ENCODE peak calls at places on chromosomes 12 and 14, in four cellular contexts. P is esophagus squamous epithelium; J is cortex of kidney; S is activated CD4-positive, alpha-beta T cell treated with anti-CD3 and anti-CD28 coated beads for 48 hours. T is an unnamed sample.

GRCh38 chr14:51726166-51726899 is 74.6 kb downstream of the FRMD6 start:
- DNase-seq in P (no peak), J (no peak), S (no peak), T (no peak)

GRCh38 chr12:12032771-12033588 is 37.8 kb upstream of the BCL2L14 start:
- DNase-seq in P (peak), J (no peak), S (peak), T (peak)

GRCh38 chr12:26042645-26043044 is 82.2 kb downstream of the BHLHE41 start:
- DNase-seq in P (no peak), J (no peak), S (no peak), T (no peak)

GRCh38 chr12:18887368-18887767 is 149.4 kb downstream of the CAPZA3 start:
- DNase-seq in P (no peak), J (no peak), S (no peak), T (no peak)

GRCh38 chr12:4417471-4417870 is 28.1 kb downstream of the FGF6 start:
- DNase-seq in P (no peak), J (no peak), S (no peak), T (peak)

GRCh38 chr12:54612216-54612750 is 22.4 kb downstream of the LACRT start:
- DNase-seq in P (no peak), J (no peak), S (no peak), T (no peak)

GRCh38 chr12:127272864-127273263 is 994.1 kb upstream of the TMEM132C start:
- DNase-seq in P (no peak), J (no peak), S (no peak), T (no peak)

GRCh38 chr14:99189201-99189801 is 82.7 kb downstream of the BCL11B start:
- DNase-seq in P (no peak), J (no peak), S (peak), T (no peak)

GRCh38 chr14:95943699-95944098 is 67.1 kb downstream of the TUNAR start:
- DNase-seq in P (no peak), J (no peak), S (no peak), T (no peak)

GRCh38 chr12:43104524-43104923 is 447.5 kb downstream of the ADAMTS20 start:
- DNase-seq in P (no peak), J (no peak), S (no peak), T (no peak)

GRCh38 chr14:81414123-81414522 is 14.0 kb upstream of the STON2 start:
- DNase-seq in P (no peak), J (no peak), S (no peak), T (no peak)

GRCh38 chr14:69105326-69105725 is 47.6 kb downstream of the DCAF5 start:
- DNase-seq in P (no peak), J (no peak), S (no peak), T (no peak)

GRCh38 chr12:24851816-24852337 is 97.0 kb downstream of the BCAT1 start:
- DNase-seq in P (no peak), J (no peak), S (no peak), T (no peak)

GRCh38 chr12:7937867-7938506 is 2.0 kb upstream of the SLC2A3 start:
- DNase-seq in P (no peak), J (no peak), S (peak), T (no peak)

GRCh38 chr12:46944104-46944503 is 118.3 kb upstream of the SLC38A4 start:
- DNase-seq in P (no peak), J (no peak), S (no peak), T (no peak)

GRCh38 chr12:98591209-98591608 is 2.3 kb upstream of the SLC25A3 start:
- DNase-seq in P (no peak), J (no peak), S (no peak), T (no peak)

GRCh38 chr12:89461649-89462612 is 62.7 kb downstream of the GALNT4 start:
- DNase-seq in P (no peak), J (no peak), S (no peak), T (no peak)

GRCh38 chr12:112010415-112011344 is 2.3 kb downstream of the TMEM116 start:
- DNase-seq in P (no peak), J (no peak), S (no peak), T (no peak)

GRCh38 chr12:63994704-63995103 is 150.2 kb downstream of the SRGAP1 start:
- DNase-seq in P (no peak), J (no peak), S (no peak), T (no peak)

GRCh38 chr14:101058571-101058970 is 155.0 kb upstream of the RTL1 start:
- DNase-seq in P (no peak), J (no peak), S (no peak), T (no peak)

GRCh38 chr12:66708704-66709443 is 30.0 kb upstream of the GRIP1 start:
- DNase-seq in P (no peak), J (no peak), S (no peak), T (no peak)

GRCh38 chr12:78540621-78541336 is 323.8 kb upstream of the SYT1 start:
- DNase-seq in P (no peak), J (no peak), S (no peak), T (no peak)

GRCh38 chr12:49553512-49554088 is 14.3 kb downstream of the MCRS1 start:
- DNase-seq in P (no peak), J (no peak), S (no peak), T (no peak)

GRCh38 chr14:19949218-19949617 is 18.5 kb downstream of the OR4K1 start:
- DNase-seq in P (no peak), J (no peak), S (no peak), T (no peak)

GRCh38 chr14:74508292-74508731 is 14.7 kb downstream of the ISCA2 start:
- DNase-seq in P (no peak), J (no peak), S (no peak), T (peak)

T was measured in nephron progenitor cell.